ENCODE peak calls at places on chromosomes 5 and 9, in five cellular contexts. One of them, this sample, is unnamed.

GRCh38 chr9:128428644-128429504 is 8.2 kb downstream of the CERCAM start:
- DNase-seq in astrocyte: peak; percentile 70
- DNase-seq in neural progenitor cell: no peak
- DNase-seq in endothelial cell of umbilical vein: peak; percentile 50
- DNase-seq in hepatocyte: no peak
- DNase-seq in this sample: peak; percentile 66

GRCh38 chr5:173872887-173873286 is 15.3 kb upstream of the CPEB4 start:
- DNase-seq in endothelial cell of umbilical vein: no peak
- DNase-seq in hepatocyte: no peak
- DNase-seq in astrocyte: no peak
- DNase-seq in neural progenitor cell: no peak
- DNase-seq in this sample: no peak

GRCh38 chr9:35669331-35670145 is 4.2 kb upstream of the CA9 start:
- DNase-seq in hepatocyte: peak; percentile 68
- DNase-seq in endothelial cell of umbilical vein: no peak
- DNase-seq in neural progenitor cell: no peak
- DNase-seq in astrocyte: peak; percentile 40
- DNase-seq in this sample: no peak

GRCh38 chr5:128408622-128409021 is 129.4 kb downstream of the FBN2 start:
- DNase-seq in neural progenitor cell: no peak
- DNase-seq in hepatocyte: no peak
- DNase-seq in astrocyte: peak; percentile 50
- DNase-seq in endothelial cell of umbilical vein: no peak
- DNase-seq in this sample: no peak

GRCh38 chr9:79383096-79383495 is 188.7 kb upstream of the TLE4 start:
- DNase-seq in astrocyte: no peak
- DNase-seq in endothelial cell of umbilical vein: no peak
- DNase-seq in neural progenitor cell: no peak
- DNase-seq in hepatocyte: no peak
- DNase-seq in this sample: no peak

GRCh38 chr9:96674914-96675538 is 19.9 kb upstream of the PRXL2C start:
- DNase-seq in endothelial cell of umbilical vein: peak; percentile 91
- DNase-seq in hepatocyte: no peak
- DNase-seq in neural progenitor cell: no peak
- DNase-seq in astrocyte: peak; percentile 68
- DNase-seq in this sample: no peak

GRCh38 chr9:6444108-6444507 is 31.1 kb downstream of the UHRF2 start:
- DNase-seq in endothelial cell of umbilical vein: no peak
- DNase-seq in hepatocyte: no peak
- DNase-seq in neural progenitor cell: no peak
- DNase-seq in astrocyte: no peak
- DNase-seq in this sample: no peak

GRCh38 chr5:38607396-38607795 is 51.0 kb upstream of the LIFR start:
- DNase-seq in hepatocyte: peak; percentile 61
- DNase-seq in endothelial cell of umbilical vein: no peak
- DNase-seq in neural progenitor cell: no peak
- DNase-seq in astrocyte: peak; percentile 97
- DNase-seq in this sample: no peak

GRCh38 chr9:79975471-79976316 is 403.9 kb downstream of the TLE4 start:
- DNase-seq in neural progenitor cell: peak; percentile 71
- DNase-seq in astrocyte: no peak
- DNase-seq in endothelial cell of umbilical vein: no peak
- DNase-seq in hepatocyte: no peak
- DNase-seq in this sample: no peak

GRCh38 chr9:83477120-83477519 is 61.1 kb downstream of the FRMD3 start:
- DNase-seq in neural progenitor cell: no peak
- DNase-seq in endothelial cell of umbilical vein: no peak
- DNase-seq in astrocyte: no peak
- DNase-seq in hepatocyte: no peak
- DNase-seq in this sample: no peak

GRCh38 chr9:134622896-134623407 is 18.7 kb upstream of the COL5A1 start:
- DNase-seq in endothelial cell of umbilical vein: no peak
- DNase-seq in neural progenitor cell: no peak
- DNase-seq in astrocyte: no peak
- DNase-seq in hepatocyte: no peak
- DNase-seq in this sample: no peak

GRCh38 chr9:14532716-14533115 is 160.5 kb downstream of the ZDHHC21 start:
- DNase-seq in endothelial cell of umbilical vein: no peak
- DNase-seq in astrocyte: no peak
- DNase-seq in neural progenitor cell: no peak
- DNase-seq in hepatocyte: no peak
- DNase-seq in this sample: no peak

GRCh38 chr5:148151872-148152271 is 16.5 kb upstream of the SPINK14 start:
- DNase-seq in neural progenitor cell: no peak
- DNase-seq in astrocyte: no peak
- DNase-seq in hepatocyte: no peak
- DNase-seq in endothelial cell of umbilical vein: peak; percentile 31
- DNase-seq in this sample: no peak

GRCh38 chr5:116575635-116576042 is 1.0 kb upstream of the SEMA6A start:
- DNase-seq in neural progenitor cell: peak; percentile 64
- DNase-seq in endothelial cell of umbilical vein: peak; percentile 48
- DNase-seq in astrocyte: no peak
- DNase-seq in hepatocyte: peak; percentile 42
- DNase-seq in this sample: peak; percentile 43

GRCh38 chr5:9653811-9654210 is 23.7 kb upstream of the TAS2R1 start:
- DNase-seq in neural progenitor cell: no peak
- DNase-seq in astrocyte: peak; percentile 89
- DNase-seq in endothelial cell of umbilical vein: no peak
- DNase-seq in hepatocyte: peak; percentile 76
- DNase-seq in this sample: no peak

GRCh38 chr9:35026671-35027070 is 37.1 kb downstream of the DNAJB5 start:
- DNase-seq in hepatocyte: no peak
- DNase-seq in astrocyte: no peak
- DNase-seq in neural progenitor cell: no peak
- DNase-seq in endothelial cell of umbilical vein: peak; percentile 19
- DNase-seq in this sample: peak; percentile 23

GRCh38 chr9:132221941-132222340 is 60.1 kb downstream of the NTNG2 start:
- DNase-seq in endothelial cell of umbilical vein: no peak
- DNase-seq in astrocyte: no peak
- DNase-seq in neural progenitor cell: no peak
- DNase-seq in hepatocyte: no peak
- DNase-seq in this sample: no peak

GRCh38 chr9:76215066-76215465 is 179.2 kb downstream of the RFK start:
- DNase-seq in endothelial cell of umbilical vein: peak; percentile 45
- DNase-seq in astrocyte: peak; percentile 83
- DNase-seq in hepatocyte: peak; percentile 14
- DNase-seq in neural progenitor cell: peak; percentile 4
- DNase-seq in this sample: no peak

GRCh38 chr5:97844797-97845196 is 661.8 kb upstream of the RIOK2 start:
- DNase-seq in endothelial cell of umbilical vein: no peak
- DNase-seq in neural progenitor cell: peak; percentile 43
- DNase-seq in hepatocyte: no peak
- DNase-seq in astrocyte: no peak
- DNase-seq in this sample: no peak

GRCh38 chr9:133803028-133803585 is 65.0 kb upstream of the SARDH start:
- DNase-seq in astrocyte: peak; percentile 61
- DNase-seq in hepatocyte: no peak
- DNase-seq in neural progenitor cell: no peak
- DNase-seq in endothelial cell of umbilical vein: no peak
- DNase-seq in this sample: no peak

GRCh38 chr5:176490291-176490690 is 42.1 kb downstream of the FAF2 start:
- DNase-seq in neural progenitor cell: no peak
- DNase-seq in hepatocyte: no peak
- DNase-seq in endothelial cell of umbilical vein: no peak
- DNase-seq in astrocyte: no peak
- DNase-seq in this sample: no peak

GRCh38 chr5:79806741-79807140 is 117.1 kb downstream of the CMYA5 start:
- DNase-seq in endothelial cell of umbilical vein: no peak
- DNase-seq in astrocyte: no peak
- DNase-seq in neural progenitor cell: no peak
- DNase-seq in hepatocyte: no peak
- DNase-seq in this sample: peak; percentile 13

GRCh38 chr5:16179511-16179935 is at the start of gene MARCHF11:
- DNase-seq in hepatocyte: peak; percentile 36
- DNase-seq in endothelial cell of umbilical vein: no peak
- DNase-seq in astrocyte: no peak
- DNase-seq in neural progenitor cell: peak; percentile 75
- DNase-seq in this sample: peak; percentile 2

GRCh38 chr5:53126514-53126913 is 17.0 kb upstream of the MOCS2 start:
- DNase-seq in neural progenitor cell: no peak
- DNase-seq in hepatocyte: no peak
- DNase-seq in endothelial cell of umbilical vein: no peak
- DNase-seq in astrocyte: peak; percentile 69
- DNase-seq in this sample: peak; percentile 9

GRCh38 chr5:8320244-8320643 is 451.3 kb downstream of the MTRR start:
- DNase-seq in neural progenitor cell: no peak
- DNase-seq in astrocyte: no peak
- DNase-seq in endothelial cell of umbilical vein: no peak
- DNase-seq in hepatocyte: no peak
- DNase-seq in this sample: no peak

GRCh38 chr5:55030220-55030619 is 6.2 kb downstream of the GZMK start:
- DNase-seq in endothelial cell of umbilical vein: no peak
- DNase-seq in astrocyte: no peak
- DNase-seq in neural progenitor cell: peak; percentile 89
- DNase-seq in hepatocyte: no peak
- DNase-seq in this sample: no peak

GRCh38 chr5:51829226-51829625 is 446.0 kb downstream of the ISL1 start:
- DNase-seq in endothelial cell of umbilical vein: no peak
- DNase-seq in neural progenitor cell: no peak
- DNase-seq in astrocyte: peak; percentile 2
- DNase-seq in hepatocyte: no peak
- DNase-seq in this sample: no peak

GRCh38 chr5:175682664-175683063 is 24.8 kb downstream of the HRH2 start:
- DNase-seq in neural progenitor cell: no peak
- DNase-seq in astrocyte: no peak
- DNase-seq in hepatocyte: no peak
- DNase-seq in endothelial cell of umbilical vein: no peak
- DNase-seq in this sample: no peak

GRCh38 chr5:179907570-179908324 is at the start of gene TBC1D9B:
- DNase-seq in neural progenitor cell: peak; percentile 88
- DNase-seq in endothelial cell of umbilical vein: peak; percentile 45
- DNase-seq in hepatocyte: peak; percentile 90
- DNase-seq in astrocyte: peak; percentile 22
- DNase-seq in this sample: peak; percentile 68

GRCh38 chr9:77011973-77012817 is 7.3 kb upstream of the FOXB2 start:
- DNase-seq in neural progenitor cell: peak; percentile 90
- DNase-seq in endothelial cell of umbilical vein: peak; percentile 54
- DNase-seq in astrocyte: no peak
- DNase-seq in hepatocyte: peak; percentile 76
- DNase-seq in this sample: peak; percentile 81

GRCh38 chr9:69173891-69174644 is at the start of gene TJP2:
- DNase-seq in astrocyte: peak; percentile 66
- DNase-seq in endothelial cell of umbilical vein: peak; percentile 64
- DNase-seq in hepatocyte: peak; percentile 72
- DNase-seq in neural progenitor cell: peak; percentile 85
- DNase-seq in this sample: peak; percentile 71

GRCh38 chr9:134214395-134214765 is 50.0 kb upstream of the RNU6ATAC start:
- DNase-seq in astrocyte: no peak
- DNase-seq in neural progenitor cell: no peak
- DNase-seq in endothelial cell of umbilical vein: no peak
- DNase-seq in hepatocyte: no peak
- DNase-seq in this sample: no peak

GRCh38 chr5:74241751-74242140 is 398.8 kb downstream of the ENC1 start:
- DNase-seq in astrocyte: peak; percentile 48
- DNase-seq in hepatocyte: peak; percentile 29
- DNase-seq in neural progenitor cell: no peak
- DNase-seq in endothelial cell of umbilical vein: no peak
- DNase-seq in this sample: no peak

GRCh38 chr9:113504725-113505590 is 41.4 kb downstream of the RGS3 start:
- DNase-seq in neural progenitor cell: no peak
- DNase-seq in astrocyte: no peak
- DNase-seq in endothelial cell of umbilical vein: peak; percentile 87
- DNase-seq in hepatocyte: peak; percentile 68
- DNase-seq in this sample: no peak

GRCh38 chr5:123874600-123875201 is 362.7 kb downstream of the CSNK1G3 start:
- DNase-seq in astrocyte: peak; percentile 88
- DNase-seq in neural progenitor cell: peak; percentile 86
- DNase-seq in endothelial cell of umbilical vein: peak; percentile 39
- DNase-seq in hepatocyte: no peak
- DNase-seq in this sample: peak; percentile 95

GRCh38 chr9:117448066-117448465 is 33.2 kb upstream of the ASTN2 start:
- DNase-seq in astrocyte: no peak
- DNase-seq in neural progenitor cell: peak; percentile 53
- DNase-seq in endothelial cell of umbilical vein: no peak
- DNase-seq in hepatocyte: no peak
- DNase-seq in this sample: peak; percentile 17

GRCh38 chr5:148687427-148687826 is 33.1 kb upstream of the HTR4 start:
- DNase-seq in astrocyte: no peak
- DNase-seq in neural progenitor cell: peak; percentile 71
- DNase-seq in hepatocyte: peak; percentile 25
- DNase-seq in endothelial cell of umbilical vein: peak; percentile 58
- DNase-seq in this sample: peak; percentile 56

GRCh38 chr5:28397502-28397941 is 1359.1 kb upstream of the CDH9 start:
- DNase-seq in hepatocyte: peak; percentile 18
- DNase-seq in endothelial cell of umbilical vein: no peak
- DNase-seq in neural progenitor cell: peak; percentile 6
- DNase-seq in astrocyte: peak; percentile 86
- DNase-seq in this sample: peak; percentile 77
- TF ChIP-seq EZH2 in hepatocyte: no peak
- TF ChIP-seq EZH2 in endothelial cell of umbilical vein: no peak
- TF ChIP-seq EZH2 in neural progenitor cell: no peak
- TF ChIP-seq EZH2 in astrocyte: no peak
- TF ChIP-seq EZH2 in this sample: no peak

DNA sequence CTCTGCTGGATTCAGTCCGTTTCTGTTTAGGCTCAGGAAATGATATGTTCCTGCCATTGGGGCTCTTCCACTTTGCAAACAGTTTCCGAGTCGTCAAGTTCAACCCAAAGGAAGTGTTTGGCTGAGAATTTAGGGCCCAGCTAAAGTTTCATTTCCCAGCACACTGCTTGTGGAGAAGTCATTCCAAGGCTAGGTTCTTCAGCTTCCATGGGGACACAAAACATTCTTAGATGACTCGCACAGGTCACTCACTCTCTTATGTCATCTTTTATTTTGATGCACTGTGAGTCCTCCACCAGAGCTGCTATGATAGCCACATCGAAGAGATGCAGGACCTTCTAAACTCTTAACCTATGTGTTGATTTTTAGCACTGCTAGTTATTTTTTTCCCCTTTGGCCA is 84.1 kb downstream of the ZNF462 start:
- DNase-seq in astrocyte: no peak
- DNase-seq in neural progenitor cell: no peak
- DNase-seq in endothelial cell of umbilical vein: peak; percentile 33
- DNase-seq in hepatocyte: no peak
- DNase-seq in this sample: no peak
- H3K27ac ChIP-seq in astrocyte: peak overlapping the region; percentile 80
- H3K27ac ChIP-seq in neural progenitor cell: no peak overlapping the region
- H3K27ac ChIP-seq in endothelial cell of umbilical vein: no peak overlapping the region
- H3K27ac ChIP-seq in hepatocyte: no peak overlapping the region
- H3K27ac ChIP-seq in this sample: no peak overlapping the region

DNA sequence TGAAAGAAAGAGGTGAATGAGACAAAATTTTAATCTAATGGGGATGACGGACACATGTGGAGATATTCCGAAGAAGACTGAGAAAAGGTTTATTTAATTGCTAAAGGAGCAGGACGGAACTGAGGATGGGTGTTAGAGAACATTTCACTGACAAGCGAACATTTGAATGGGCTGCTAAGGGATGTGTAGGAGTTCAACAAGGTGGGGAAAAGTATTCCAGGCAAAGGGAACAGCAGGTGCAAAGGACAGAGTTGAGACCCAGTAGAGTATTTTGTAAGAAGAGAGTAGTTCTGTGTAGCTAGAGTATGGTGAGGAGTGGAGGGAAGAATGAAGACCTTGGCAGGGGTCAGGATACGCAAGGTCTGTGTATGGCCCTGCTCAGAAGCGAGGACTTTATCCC is 47.4 kb upstream of the FRRS1L start:
- DNase-seq in endothelial cell of umbilical vein: no peak
- DNase-seq in neural progenitor cell: no peak
- DNase-seq in astrocyte: no peak
- DNase-seq in hepatocyte: no peak
- DNase-seq in this sample: no peak
- H3K4me1 ChIP-seq in endothelial cell of umbilical vein: no peaks in the 10 kb centered on the region
- H3K4me1 ChIP-seq in neural progenitor cell: no peaks in the 10 kb centered on the region
- H3K4me1 ChIP-seq in astrocyte: no peaks in the 10 kb centered on the region
- H3K4me1 ChIP-seq in hepatocyte: no peaks in the 10 kb centered on the region
- H3K4me1 ChIP-seq in this sample: no peaks in the 10 kb centered on the region

GRCh38 chr5:95731571-95732554 is 727 bp downstream of the RHOBTB3 start:
- DNase-seq in neural progenitor cell: peak; percentile 61
- DNase-seq in endothelial cell of umbilical vein: peak; percentile 47
- DNase-seq in hepatocyte: peak; percentile 68
- DNase-seq in astrocyte: peak; percentile 37
- DNase-seq in this sample: peak; percentile 53
- TF ChIP-seq EZH2 in neural progenitor cell: peak; percentile 67
- TF ChIP-seq EZH2 in endothelial cell of umbilical vein: no peak
- TF ChIP-seq EZH2 in hepatocyte: no peak
- TF ChIP-seq EZH2 in astrocyte: no peak
- TF ChIP-seq EZH2 in this sample: no peak